ENCODE peak calls at places on chromosomes 16 and 17, in four cellular contexts. X, I, M and J are unnamed samples.

GRCh38 chr16:56584276-56584675 is 5.1 kb upstream of the MT3 start:
- DNase-seq in I (no peak), X (no peak), M (no peak), J (no peak)

GRCh38 chr17:51402881-51403280 is 142.5 kb downstream of the UTP18 start:
- DNase-seq in I (no peak), X (no peak), M (no peak), J (no peak)

GRCh38 chr17:2796164-2797140 is at the start of gene RAP1GAP2:
- DNase-seq in M (peak), I (no peak), X (no peak), J (no peak)

GRCh38 chr17:71963341-71963740 is 157.5 kb upstream of the SOX9 start:
- DNase-seq in X (no peak), I (no peak), M (no peak), J (no peak)

GRCh38 chr17:65893692-65894279 is 298.1 kb downstream of the CEP112 start:
- DNase-seq in M (no peak), I (no peak), X (no peak), J (no peak)

GRCh38 chr17:13106171-13106570 is 88.3 kb upstream of the ELAC2 start:
- DNase-seq in X (no peak), M (no peak), I (no peak), J (no peak)

GRCh38 chr17:67019126-67019507 is 25.2 kb upstream of the CACNG1 start:
- DNase-seq in X (no peak), I (no peak), M (no peak), J (no peak)

GRCh38 chr17:56172517-56172982 is 19.3 kb downstream of the ANKFN1 start:
- DNase-seq in M (peak), I (no peak), X (no peak), J (no peak)

GRCh38 chr17:61218438-61218837 is 181.2 kb upstream of the TBX2 start:
- DNase-seq in X (no peak), I (peak), M (no peak), J (no peak)

GRCh38 chr17:5826384-5826783 is 242.1 kb upstream of the NLRP1 start:
- DNase-seq in I (peak), X (no peak), M (no peak), J (no peak)

GRCh38 chr17:32586666-32587065 is 99.9 kb downstream of the CDK5R1 start:
- DNase-seq in I (no peak), X (no peak), M (no peak), J (no peak)

GRCh38 chr17:81703747-81704654 is 834 bp downstream of the MRPL12 start:
- DNase-seq in I (no peak), M (no peak), X (no peak), J (no peak)

GRCh38 chr17:82112866-82113390 is 14.9 kb upstream of the FASN start:
- DNase-seq in M (no peak), I (no peak), X (no peak), J (no peak)

GRCh38 chr17:72479113-72479512 is 358.3 kb downstream of the SOX9 start:
- DNase-seq in X (no peak), M (no peak), I (no peak), J (no peak)

GRCh38 chr16:11130978-11131665 is 124.9 kb downstream of the SOCS1 start:
- DNase-seq in I (no peak), X (no peak), M (no peak), J (no peak)

GRCh38 chr17:34727601-34728000 is 148.2 kb downstream of the TMEM132E start:
- DNase-seq in M (no peak), I (no peak), X (no peak), J (no peak)

GRCh38 chr16:3780570-3780969 is 63.2 kb upstream of the TRAP1 start:
- DNase-seq in I (peak), X (no peak), M (no peak), J (no peak)

GRCh38 chr17:30323262-30323894 is 10.5 kb downstream of the TMIGD1 start:
- DNase-seq in I (no peak), X (no peak), M (no peak), J (no peak)

GRCh38 chr16:27286446-27286845 is 17.9 kb upstream of the NSMCE1 start:
- DNase-seq in I (peak), X (no peak), M (no peak), J (no peak)

GRCh38 chr17:72476575-72476986 is 355.8 kb downstream of the SOX9 start:
- DNase-seq in I (peak), X (no peak), M (no peak), J (no peak)

GRCh38 chr16:1708768-1709180 is 2.8 kb downstream of the MAPK8IP3 start:
- DNase-seq in M (peak), X (no peak), I (peak), J (no peak)

GRCh38 chr17:78412403-78412802 is 34.0 kb downstream of the PGS1 start:
- DNase-seq in X (no peak), I (peak), M (no peak), J (no peak)

GRCh38 chr16:56894331-56894917 is 29.4 kb downstream of the SLC12A3 start:
- DNase-seq in X (no peak), M (no peak), I (no peak), J (no peak)

GRCh38 chr16:22232277-22233049 is 26.4 kb downstream of the EEF2K start:
- DNase-seq in X (no peak), M (no peak), I (peak), J (no peak)

GRCh38 chr16:2969545-2970521 is 685 bp downstream of the PAQR4 start:
- DNase-seq in X (no peak), M (peak), I (peak), J (peak)

GRCh38 chr17:39623356-39623950 is 3.3 kb upstream of the PPP1R1B start:
- DNase-seq in X (peak), M (peak), I (peak), J (peak)

GRCh38 chr17:39622380-39623006 is 4.3 kb upstream of the PPP1R1B start:
- DNase-seq in M (no peak), X (no peak), I (no peak), J (no peak)

GRCh38 chr17:39619786-39620101 is 7.0 kb upstream of the PPP1R1B start:
- DNase-seq in M (no peak), X (no peak), I (no peak), J (no peak)

GRCh38 chr17:39624313-39624712 is 2.4 kb upstream of the PPP1R1B start:
- DNase-seq in X (no peak), M (no peak), I (no peak), J (no peak)

GRCh38 chr17:39621523-39622379 is 5.0 kb upstream of the PPP1R1B start:
- DNase-seq in X (peak), I (peak), M (peak), J (peak)
- TF ChIP-seq CTCF in X (peak), I (peak), M (peak), J (peak)

DNA sequence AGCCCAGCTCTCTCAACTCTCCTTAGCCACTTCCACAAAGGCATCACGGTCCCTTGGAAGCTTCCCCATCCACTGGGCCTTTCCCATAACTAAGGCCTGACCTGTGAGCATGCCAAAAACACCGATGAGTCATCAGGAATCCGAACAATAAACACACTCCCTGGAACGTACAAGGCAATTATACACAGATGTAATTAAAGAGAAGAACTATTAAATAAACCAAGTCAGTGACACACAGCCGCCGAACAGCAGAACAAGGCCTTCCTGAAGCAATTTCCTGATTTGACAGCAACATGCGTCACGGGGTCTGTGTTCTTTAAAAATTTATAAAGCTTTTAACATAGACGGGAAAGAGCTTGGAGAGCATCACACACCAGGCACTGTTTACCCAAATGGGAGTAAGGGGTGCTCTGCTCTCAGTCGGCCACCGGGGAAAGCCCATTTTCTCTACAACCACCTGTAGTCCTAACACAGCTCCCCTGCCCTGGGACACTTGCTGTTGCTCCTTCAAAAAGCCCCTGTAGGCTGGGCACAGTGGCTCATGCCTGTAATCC is 29.4 kb downstream of the COG7 start:
- DNase-seq in X (no peak), M (peak), I (peak), J (no peak)
- TF ChIP-seq CTCF in X (no peak), M (no peak), I (no peak), J (no peak)

GRCh38 chr17:58084317-58084981 is 1.2 kb downstream of the DYNLL2 start:
- DNase-seq in X (no peak), I (peak), M (peak), J (no peak)
- TF ChIP-seq CTCF in X (no peak), I (no peak), M (no peak), J (peak)

GRCh38 chr17:37518816-37519215 is 29.1 kb downstream of the DUSP14 start:
- DNase-seq in I (no peak), X (no peak), M (no peak), J (no peak)
- TF ChIP-seq CTCF in I (no peak), X (no peak), M (no peak), J (no peak)

GRCh38 chr17:76451480-76451879 is 1.5 kb downstream of the UBE2O start:
- DNase-seq in M (no peak), I (no peak), X (no peak), J (no peak)

GRCh38 chr17:76452646-76453430 is at the start of gene UBE2O:
- DNase-seq in I (peak), M (peak), X (peak), J (peak)

GRCh38 chr17:76453431-76453743 is 435 bp upstream of the UBE2O start:
- DNase-seq in M (no peak), X (no peak), I (no peak), J (no peak)

GRCh38 chr17:76449126-76449525 is 3.8 kb downstream of the UBE2O start:
- DNase-seq in X (no peak), M (no peak), I (peak), J (no peak)

GRCh38 chr17:76452102-76452645 is 778 bp downstream of the UBE2O start:
- DNase-seq in M (no peak), I (no peak), X (no peak), J (no peak)
- TF ChIP-seq CTCF in M (no peak), I (no peak), X (no peak), J (no peak)